ENCODE peak calls at places on chromosomes 2 and 18, in seven cellular contexts. B, Y, Z, O, L, K and G are unnamed samples.

GRCh38 chr2:207807516-207807915 is 37.8 kb upstream of the FZD5 start:
- DNase-seq in B (no peak), Y (no peak), Z (no peak), O (no peak), L (no peak), K (no peak), G (no peak)

GRCh38 chr18:38695559-38696270 is 1130.1 kb upstream of the CELF4 start:
- DNase-seq in B (no peak), Y (peak), Z (no peak), O (no peak), L (no peak), K (no peak), G (no peak)

GRCh38 chr2:237143676-237144440 is 58.2 kb downstream of the COPS8 start:
- DNase-seq in B (no peak), Y (peak), Z (no peak), O (no peak), L (no peak), K (no peak), G (no peak)

GRCh38 chr2:163878718-163879117 is 142.9 kb upstream of the FIGN start:
- DNase-seq in B (peak), Y (peak), Z (no peak), O (peak), L (no peak), K (no peak), G (peak)

GRCh38 chr18:58043452-58044369 is at the start of gene NEDD4L:
- DNase-seq in B (peak), Y (peak), Z (peak), O (peak), L (peak), K (peak), G (peak)

GRCh38 chr18:73352546-73352945 is 484.8 kb upstream of the NETO1 start:
- DNase-seq in B (no peak), Y (no peak), Z (no peak), O (peak), L (no peak), K (no peak), G (peak)

GRCh38 chr2:192885569-192886160 is 690.9 kb upstream of the TMEFF2 start:
- DNase-seq in B (no peak), Y (peak), Z (no peak), O (no peak), L (no peak), K (no peak), G (no peak)

GRCh38 chr18:62721837-62722795 is 6.8 kb downstream of the PHLPP1 start:
- DNase-seq in B (no peak), Y (no peak), Z (no peak), O (no peak), L (no peak), K (no peak), G (no peak)

GRCh38 chr2:168977608-168978007 is 53.5 kb downstream of the ABCB11 start:
- DNase-seq in B (no peak), Y (no peak), Z (no peak), O (no peak), L (no peak), K (no peak), G (no peak)

GRCh38 chr2:74441690-74442482 is at the start of gene RTKN:
- DNase-seq in B (no peak), Y (peak), Z (no peak), O (peak), L (no peak), K (no peak), G (peak)

GRCh38 chr2:159895258-159896209 is 97.5 kb upstream of the CD302 start:
- DNase-seq in B (no peak), Y (no peak), Z (no peak), O (no peak), L (no peak), K (no peak), G (no peak)

GRCh38 chr2:26269571-26270170 is 24.9 kb downstream of the HADHB start:
- DNase-seq in B (no peak), Y (peak), Z (no peak), O (no peak), L (no peak), K (no peak), G (no peak)

GRCh38 chr2:84458436-84459027 is 548 bp downstream of the SUCLG1 start:
- DNase-seq in B (no peak), Y (peak), Z (peak), O (no peak), L (peak), K (no peak), G (peak)

GRCh38 chr2:226728996-226729395 is 70.6 kb downstream of the IRS1 start:
- DNase-seq in B (no peak), Y (no peak), Z (no peak), O (no peak), L (no peak), K (no peak), G (no peak)

GRCh38 chr18:25187582-25188291 is 164.2 kb downstream of the ZNF521 start:
- DNase-seq in B (no peak), Y (no peak), Z (no peak), O (no peak), L (no peak), K (no peak), G (no peak)

GRCh38 chr2:18077211-18077610 is 198.7 kb downstream of the KCNS3 start:
- DNase-seq in B (no peak), Y (no peak), Z (no peak), O (no peak), L (no peak), K (no peak), G (no peak)

GRCh38 chr2:33673937-33674336 is 74.8 kb upstream of the FAM98A start:
- DNase-seq in B (peak), Y (no peak), Z (no peak), O (no peak), L (no peak), K (no peak), G (no peak)

GRCh38 chr2:28430377-28430765 is 37.7 kb downstream of the FOSL2 start:
- DNase-seq in B (no peak), Y (no peak), Z (peak), O (no peak), L (no peak), K (no peak), G (no peak)

GRCh38 chr2:223538920-223539440 is 63.2 kb downstream of the SCG2 start:
- DNase-seq in B (no peak), Y (no peak), Z (no peak), O (peak), L (no peak), K (no peak), G (peak)

GRCh38 chr18:48201337-48201705 is 207.9 kb downstream of the ZBTB7C start:
- DNase-seq in B (no peak), Y (peak), Z (no peak), O (no peak), L (no peak), K (no peak), G (no peak)

GRCh38 chr2:6694555-6694954 is 171.2 kb downstream of the CMPK2 start:
- DNase-seq in B (no peak), Y (no peak), Z (no peak), O (no peak), L (no peak), K (no peak), G (no peak)

GRCh38 chr2:6958616-6959235 is 41.5 kb downstream of the RNF144A start:
- DNase-seq in B (no peak), Y (no peak), Z (no peak), O (no peak), L (no peak), K (no peak), G (no peak)

GRCh38 chr2:121080013-121080772 is 204.8 kb downstream of the TFCP2L1 start:
- DNase-seq in B (peak), Y (no peak), Z (no peak), O (peak), L (peak), K (no peak), G (peak)

GRCh38 chr2:228681426-228681825 is 499.9 kb upstream of the SPHKAP start:
- DNase-seq in B (no peak), Y (peak), Z (no peak), O (no peak), L (no peak), K (no peak), G (no peak)

GRCh38 chr2:199716807-199717586 is 134.0 kb downstream of the FTCDNL1 start:
- DNase-seq in B (no peak), Y (peak), Z (no peak), O (peak), L (no peak), K (no peak), G (no peak)

GRCh38 chr2:46692316-46692715 is 213.0 kb downstream of the TMEM247 start:
- DNase-seq in B (no peak), Y (no peak), Z (no peak), O (no peak), L (no peak), K (no peak), G (no peak)

GRCh38 chr18:42437646-42438045 is 482.6 kb downstream of the PIK3C3 start:
- DNase-seq in B (no peak), Y (no peak), Z (no peak), O (no peak), L (no peak), K (no peak), G (no peak)

GRCh38 chr2:171878481-171878993 is 15.5 kb downstream of the SLC25A12 start:
- DNase-seq in B (no peak), Y (peak), Z (no peak), O (no peak), L (no peak), K (peak), G (no peak)

GRCh38 chr2:44572196-44572900 is 210.6 kb downstream of the CAMKMT start:
- DNase-seq in B (no peak), Y (peak), Z (no peak), O (no peak), L (no peak), K (no peak), G (no peak)

GRCh38 chr2:212644195-212644837 is 105.7 kb upstream of the ERBB4 start:
- DNase-seq in B (no peak), Y (no peak), Z (no peak), O (no peak), L (no peak), K (no peak), G (no peak)

GRCh38 chr2:73290049-73290839 is 3.1 kb downstream of the EGR4 start:
- DNase-seq in B (peak), Y (peak), Z (no peak), O (peak), L (peak), K (no peak), G (peak)

GRCh38 chr2:175066411-175066810 is 61.2 kb upstream of the CHN1 start:
- DNase-seq in B (no peak), Y (no peak), Z (no peak), O (no peak), L (no peak), K (no peak), G (no peak)

GRCh38 chr2:203720011-203720410 is 13.6 kb downstream of the CD28 start:
- DNase-seq in B (no peak), Y (no peak), Z (no peak), O (no peak), L (no peak), K (no peak), G (no peak)

GRCh38 chr2:26438526-26438925 is 36.8 kb downstream of the DRC1 start:
- DNase-seq in B (no peak), Y (no peak), Z (peak), O (peak), L (no peak), K (peak), G (no peak)

GRCh38 chr2:191322838-191323506 is 77.8 kb downstream of the MYO1B start:
- DNase-seq in B (no peak), Y (no peak), Z (no peak), O (no peak), L (no peak), K (no peak), G (no peak)

GRCh38 chr2:23669413-23670244 is 257.3 kb downstream of the ATAD2B start:
- DNase-seq in B (peak), Y (peak), Z (peak), O (no peak), L (peak), K (no peak), G (no peak)

GRCh38 chr2:118638453-118638852 is 209.0 kb downstream of the EN1 start:
- DNase-seq in B (no peak), Y (no peak), Z (no peak), O (no peak), L (no peak), K (no peak), G (no peak)

GRCh38 chr2:149648282-149649030 is 60.9 kb upstream of the MMADHC start:
- DNase-seq in B (no peak), Y (peak), Z (no peak), O (no peak), L (no peak), K (peak), G (no peak)

GRCh38 chr18:21053127-21053526 is 58.5 kb downstream of the ROCK1 start:
- DNase-seq in B (peak), Y (peak), Z (no peak), O (no peak), L (no peak), K (peak), G (no peak)